ENCODE peak calls at places on chromosomes 7 and 10, in nine cellular contexts. I, R, E, D, P, A, X, O and N are unnamed samples.
A peak's percentile ranks its signal among the peaks of the same experiment; 100 is the strongest.

GRCh38 chr7:148729984-148730733 is 31.5 kb downstream of the CUL1 start:
- DNase-seq in I (peak; percentile 80), R (no peak), E (no peak), D (no peak), P (no peak), A (peak; percentile 20), X (no peak), O (no peak), N (no peak)

GRCh38 chr10:97777148-97777547 is 5.3 kb upstream of the SFRP5 start:
- DNase-seq in I (no peak), R (no peak), E (no peak), D (no peak), P (no peak), A (no peak), X (no peak), O (no peak), N (no peak)

GRCh38 chr7:71705217-71705616 is 573.3 kb downstream of the GALNT17 start:
- DNase-seq in I (no peak), R (no peak), E (no peak), D (no peak), P (no peak), A (no peak), X (no peak), O (no peak), N (no peak)

GRCh38 chr10:119029613-119030420 is at the start of gene NANOS1:
- DNase-seq in I (peak; percentile 21), R (peak; percentile 38), E (no peak), D (peak; percentile 39), P (no peak), A (no peak), X (no peak), O (peak; percentile 58), N (no peak)

GRCh38 chr7:131945313-131945831 is 388.9 kb upstream of the PODXL start:
- DNase-seq in I (peak; percentile 11), R (peak; percentile 82), E (peak; percentile 51), D (peak; percentile 12), P (peak; percentile 17), A (no peak), X (peak; percentile 64), O (peak; percentile 95), N (no peak)

GRCh38 chr10:17989908-17990767 is 38.4 kb downstream of the SLC39A12 start:
- DNase-seq in I (peak; percentile 90), R (no peak), E (peak; percentile 74), D (peak; percentile 84), P (no peak), A (no peak), X (no peak), O (no peak), N (no peak)

GRCh38 chr10:104589871-104590270 is 51.2 kb upstream of the SORCS3 start:
- DNase-seq in I (peak; percentile 24), R (no peak), E (peak; percentile 77), D (peak; percentile 70), P (no peak), A (no peak), X (no peak), O (no peak), N (no peak)

GRCh38 chr10:52751337-52751736 is 21.2 kb downstream of the MBL2 start:
- DNase-seq in I (no peak), R (no peak), E (no peak), D (no peak), P (no peak), A (no peak), X (no peak), O (no peak), N (no peak)

GRCh38 chr7:37028909-37029440 is 304.7 kb upstream of the AOAH start:
- DNase-seq in I (no peak), R (no peak), E (no peak), D (no peak), P (no peak), A (no peak), X (no peak), O (no peak), N (no peak)

GRCh38 chr7:130904031-130904757 is 170.2 kb upstream of the KLF14 start:
- DNase-seq in I (peak; percentile 93), R (no peak), E (peak; percentile 79), D (peak; percentile 95), P (peak; percentile 37), A (peak; percentile 57), X (no peak), O (no peak), N (no peak)

GRCh38 chr7:94580601-94581000 is 71.0 kb downstream of the CASD1 start:
- DNase-seq in I (peak; percentile 49), R (no peak), E (peak; percentile 8), D (peak; percentile 31), P (no peak), A (no peak), X (no peak), O (no peak), N (no peak)

GRCh38 chr10:62562101-62562500 is 187.9 kb downstream of the ZNF365 start:
- DNase-seq in I (no peak), R (no peak), E (no peak), D (no peak), P (no peak), A (no peak), X (no peak), O (no peak), N (no peak)

GRCh38 chr10:113126506-113127192 is 176.6 kb downstream of the TCF7L2 start:
- DNase-seq in I (peak; percentile 76), R (peak; percentile 83), E (peak; percentile 81), D (peak; percentile 63), P (peak; percentile 59), A (peak; percentile 52), X (no peak), O (peak; percentile 83), N (peak; percentile 56)

GRCh38 chr7:134890246-134891240 is 95.8 kb upstream of the AGBL3 start:
- DNase-seq in I (peak; percentile 57), R (peak; percentile 11), E (peak; percentile 27), D (peak; percentile 90), P (peak; percentile 35), A (no peak), X (no peak), O (no peak), N (no peak)

GRCh38 chr10:6671976-6672375 is 91.9 kb upstream of the PRKCQ start:
- DNase-seq in I (peak; percentile 5), R (no peak), E (no peak), D (no peak), P (no peak), A (no peak), X (no peak), O (no peak), N (no peak)

GRCh38 chr7:88095-88926 is 104.1 kb upstream of the FAM20C start:
- DNase-seq in I (no peak), R (peak; percentile 33), E (no peak), D (no peak), P (no peak), A (no peak), X (no peak), O (peak; percentile 71), N (no peak)
- TF ChIP-seq CTCF in I (no peak), R (no peak), E (no peak), D (no peak), P (no peak), A (no peak), X (no peak), O (peak; percentile 75), N (no peak)

DNA sequence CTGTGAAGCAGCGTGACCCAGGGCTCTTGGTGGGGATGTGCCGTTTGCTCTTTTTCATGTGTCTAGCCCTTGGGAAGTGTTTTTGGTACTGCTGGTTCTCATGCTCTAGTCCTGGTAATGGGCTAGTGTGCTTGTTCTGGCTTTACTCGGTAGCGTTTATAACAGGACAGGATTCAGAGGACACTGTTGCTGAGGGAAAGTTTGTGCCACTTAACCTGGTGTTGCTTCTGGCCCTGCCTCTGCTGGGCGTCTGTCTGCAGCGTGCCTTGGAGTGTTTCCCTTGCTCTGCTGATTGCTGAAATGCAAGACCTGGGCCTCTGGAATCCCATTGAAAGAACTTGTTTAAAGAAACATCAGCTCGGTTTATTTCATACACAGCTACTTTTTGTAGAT is 35.0 kb downstream of the INPP5A start:
- DNase-seq in I (peak; percentile 36), R (no peak), E (no peak), D (no peak), P (no peak), A (no peak), X (no peak), O (no peak), N (no peak)
- TF ChIP-seq CTCF in I (no peak), R (no peak), E (no peak), D (no peak), P (no peak), A (no peak), X (no peak), O (no peak), N (no peak)

DNA sequence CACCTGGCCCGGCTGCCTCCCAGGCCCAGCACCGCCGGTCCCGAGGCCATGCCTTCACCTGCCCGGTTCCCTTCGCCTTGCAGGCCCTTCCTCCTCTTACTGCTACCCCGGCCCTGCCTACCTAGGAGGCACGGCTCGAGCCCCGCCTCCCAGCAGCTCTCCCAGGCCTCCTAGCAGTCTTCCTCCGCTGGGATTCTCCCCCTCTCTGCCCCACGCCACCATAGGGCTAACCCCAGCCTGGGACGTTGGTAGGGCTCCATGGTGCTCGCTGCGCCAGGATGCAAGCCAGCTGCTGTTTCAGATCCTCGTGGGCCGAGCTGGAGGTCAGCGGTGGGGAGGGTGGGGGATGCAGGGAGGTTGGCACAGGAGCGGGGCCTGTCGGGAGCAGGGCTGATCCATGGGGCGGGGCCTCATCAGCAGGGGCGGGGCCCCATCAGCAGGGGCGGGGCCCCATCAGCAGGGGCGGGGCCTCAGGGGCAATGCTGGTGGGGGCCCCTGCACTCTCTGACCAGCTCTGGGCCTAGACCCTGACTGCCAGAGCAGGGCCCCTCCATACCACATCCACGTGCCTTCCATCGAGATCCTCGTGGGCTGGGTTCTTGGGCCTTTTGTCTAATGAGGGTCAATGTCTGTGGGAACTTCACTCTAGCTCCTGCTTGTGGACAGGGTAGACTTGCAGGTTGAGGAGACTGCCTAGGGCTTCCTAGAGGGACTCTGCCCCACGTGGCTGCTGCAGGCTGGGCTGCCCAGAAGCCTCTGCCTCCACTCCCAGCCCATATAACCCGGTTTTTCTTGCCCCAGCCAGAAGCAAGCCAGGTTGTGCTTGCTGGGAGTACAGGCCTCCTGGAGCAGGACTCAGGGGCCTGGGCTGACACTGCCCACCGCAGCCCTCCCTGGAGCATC is 63.1 kb downstream of the RASGEF1A start:
- DNase-seq in I (no peak), R (peak; percentile 60), E (peak; percentile 38), D (no peak), P (peak; percentile 25), A (no peak), X (peak; percentile 62), O (peak; percentile 77), N (peak; percentile 54)
- TF ChIP-seq CTCF in I (no peak), R (peak; percentile 21), E (no peak), D (no peak), P (no peak), A (no peak), X (no peak), O (no peak), N (no peak)

DNA sequence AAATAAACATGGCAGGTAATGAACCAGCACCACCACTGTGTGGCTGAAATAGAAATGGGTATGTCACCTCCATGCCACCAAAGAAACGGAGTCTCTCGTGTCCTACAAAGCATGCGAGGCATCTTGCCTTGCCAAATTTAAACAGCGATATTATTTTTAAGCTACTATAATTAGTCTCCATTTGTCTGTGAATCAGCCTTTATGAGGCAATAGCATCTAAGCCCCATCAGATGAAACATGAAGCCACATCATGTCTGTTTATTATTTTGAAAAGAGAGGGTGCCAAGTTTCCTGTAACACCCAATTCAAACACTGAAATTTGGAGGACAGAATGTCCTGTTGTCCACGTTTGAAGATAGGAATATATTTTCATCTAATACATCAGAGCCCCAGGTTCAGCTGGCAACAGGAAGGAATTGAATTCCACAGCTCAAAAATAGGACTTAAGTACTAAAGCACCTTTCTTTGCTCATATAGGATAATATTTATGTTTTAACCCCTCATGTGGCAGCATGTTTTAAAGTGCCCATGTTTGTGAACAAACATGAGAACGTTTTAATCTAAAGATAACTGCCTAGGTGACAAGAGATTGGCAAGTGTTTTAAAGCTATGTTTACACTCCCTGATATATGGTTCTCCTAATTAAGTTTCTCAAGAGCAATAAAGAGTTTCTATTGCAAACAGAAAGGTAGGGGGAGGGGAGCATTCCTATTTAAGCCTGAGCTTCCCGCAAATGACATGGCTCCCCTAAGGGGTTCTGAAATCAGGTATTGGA is 86.8 kb downstream of the SORBS1 start:
- DNase-seq in I (no peak), R (no peak), E (peak; percentile 38), D (peak; percentile 40), P (no peak), A (no peak), X (no peak), O (peak; percentile 39), N (no peak)
- TF ChIP-seq CTCF in I (no peak), R (no peak), E (no peak), D (no peak), P (no peak), A (no peak), X (no peak), O (no peak), N (no peak)